ENCODE peak calls at places on chromosomes 5 and 9, in six cellular contexts. D is AG09319, I is anterior cingulate cortex, S is GOT3, B is Panc1, T is nucleus accumbens. V is an unnamed sample.

GRCh38 chr5:73496984-73497457 is 1.2 kb upstream of the BTF3 start:
- DNase-seq in I (no peak), S (no peak), B (peak; percentile 88), T (no peak), D (no peak), V (no peak)

GRCh38 chr9:84266087-84266561 is 74.4 kb downstream of the SLC28A3 start:
- DNase-seq in I (no peak), B (no peak), T (peak; percentile 22), D (no peak), S (no peak), V (no peak)

GRCh38 chr5:181187500-181188213 is 17.3 kb downstream of the TRIM7 start:
- DNase-seq in S (no peak), T (no peak), D (no peak), I (no peak), B (peak; percentile 95), V (no peak)

GRCh38 chr5:3317051-3317795 is 278.4 kb upstream of the IRX1 start:
- DNase-seq in D (no peak), S (no peak), B (no peak), T (no peak), I (no peak), V (no peak)

GRCh38 chr9:86636614-86637013 is 282.4 kb upstream of the TUT7 start:
- DNase-seq in I (no peak), S (no peak), B (no peak), D (no peak), T (no peak), V (no peak)

GRCh38 chr5:77990020-77990419 is 213.9 kb upstream of the TBCA start:
- DNase-seq in D (no peak), I (no peak), B (no peak), T (no peak), S (no peak), V (no peak)

GRCh38 chr9:34996905-34997279 is 7.3 kb downstream of the DNAJB5 start:
- DNase-seq in T (no peak), D (no peak), S (no peak), I (no peak), B (no peak), V (no peak)

GRCh38 chr9:92507496-92507895 is 25.2 kb upstream of the ASPN start:
- DNase-seq in I (no peak), D (no peak), T (no peak), S (no peak), B (no peak), V (no peak)

GRCh38 chr9:114382951-114383865 is 4.6 kb downstream of the AKNA start:
- DNase-seq in B (no peak), S (no peak), T (peak; percentile 36), D (no peak), I (no peak), V (no peak)

GRCh38 chr9:121634800-121635261 is 16.6 kb upstream of the DAB2IP start:
- DNase-seq in I (peak; percentile 16), D (no peak), B (no peak), T (peak; percentile 40), S (no peak), V (peak; percentile 9)

GRCh38 chr5:88727705-88728313 is 155.2 kb downstream of the MEF2C start:
- DNase-seq in B (no peak), T (no peak), S (no peak), D (peak; percentile 5), I (no peak), V (no peak)

GRCh38 chr9:17019398-17019797 is 115.4 kb upstream of the CNTLN start:
- DNase-seq in I (no peak), D (no peak), S (no peak), B (no peak), T (no peak), V (no peak)

GRCh38 chr5:101783241-101784095 is 512.6 kb downstream of the SLCO4C1 start:
- DNase-seq in S (no peak), T (no peak), D (no peak), I (no peak), B (no peak), V (no peak)

GRCh38 chr5:6194261-6194875 is 184.0 kb downstream of the MED10 start:
- DNase-seq in I (no peak), S (no peak), T (no peak), B (no peak), D (no peak), V (no peak)

GRCh38 chr5:39231705-39232525 is 12.6 kb upstream of the FYB1 start:
- DNase-seq in B (no peak), D (no peak), T (no peak), I (no peak), S (no peak), V (no peak)

GRCh38 chr9:83342731-83343130 is 195.5 kb downstream of the FRMD3 start:
- DNase-seq in I (no peak), T (no peak), D (no peak), S (no peak), B (no peak), V (no peak)

GRCh38 chr9:36781532-36781931 is 208.8 kb downstream of the MELK start:
- DNase-seq in D (no peak), B (no peak), T (no peak), S (no peak), I (no peak), V (no peak)

GRCh38 chr9:137316012-137316981 is 14.2 kb upstream of the NRARP start:
- DNase-seq in I (no peak), T (no peak), B (no peak), S (no peak), D (no peak), V (no peak)

GRCh38 chr5:1445313-1445894 is at the start of gene SLC6A3:
- DNase-seq in T (no peak), D (no peak), I (no peak), B (no peak), S (no peak), V (no peak)

GRCh38 chr5:54821445-54822330 is 163.7 kb downstream of the ESM1 start:
- DNase-seq in T (no peak), B (no peak), I (no peak), S (no peak), D (no peak), V (no peak)

GRCh38 chr5:149299451-149300054 is 27.9 kb downstream of the AFAP1L1 start:
- DNase-seq in B (no peak), S (no peak), D (no peak), I (no peak), T (no peak), V (no peak)

GRCh38 chr5:55821731-55822512 is 29.2 kb upstream of the IL31RA start:
- DNase-seq in T (no peak), B (no peak), S (no peak), D (no peak), I (no peak), V (no peak)

GRCh38 chr5:54547711-54548250 is 30.2 kb downstream of the SNX18 start:
- DNase-seq in S (no peak), B (no peak), T (no peak), D (peak; percentile 58), I (no peak), V (no peak)

GRCh38 chr5:41809128-41809527 is 61.1 kb downstream of the OXCT1 start:
- DNase-seq in T (no peak), I (no peak), S (no peak), B (no peak), D (no peak), V (no peak)

GRCh38 chr5:141506381-141507155 is 17.7 kb downstream of the PCDHGC5 start:
- DNase-seq in T (no peak), B (no peak), D (no peak), S (no peak), I (no peak), V (no peak)

GRCh38 chr5:33761139-33761538 is 130.7 kb downstream of the ADAMTS12 start:
- DNase-seq in S (no peak), B (no peak), T (no peak), I (no peak), D (no peak), V (no peak)

GRCh38 chr5:179486596-179487051 is 63.7 kb upstream of the RUFY1 start:
- DNase-seq in T (no peak), I (no peak), D (no peak), B (no peak), S (no peak), V (no peak)

GRCh38 chr5:5419291-5420210 is 2.9 kb upstream of the ICE1 start:
- DNase-seq in I (no peak), S (no peak), B (peak; percentile 65), T (no peak), D (no peak), V (no peak)

GRCh38 chr5:35038891-35039290 is 8.9 kb downstream of the AGXT2 start:
- DNase-seq in I (no peak), B (no peak), D (no peak), S (no peak), T (no peak), V (no peak)

GRCh38 chr5:175765858-175766257 is 105.5 kb upstream of the CPLX2 start:
- DNase-seq in D (no peak), S (no peak), I (no peak), T (no peak), B (no peak), V (no peak)

GRCh38 chr5:179344301-179345178 is 721 bp downstream of the ADAMTS2 start:
- DNase-seq in T (no peak), I (no peak), S (no peak), B (no peak), D (no peak), V (no peak)

GRCh38 chr9:101354765-101355708 is 29.8 kb downstream of the BAAT start:
- DNase-seq in D (no peak), S (no peak), I (no peak), B (no peak), T (no peak), V (no peak)

GRCh38 chr5:143770430-143770829 is 41.5 kb upstream of the HMHB1 start:
- DNase-seq in B (no peak), S (no peak), D (no peak), I (no peak), T (no peak), V (no peak)

GRCh38 chr5:181194489-181195248 is 10.3 kb downstream of the TRIM7 start:
- DNase-seq in T (no peak), I (no peak), S (no peak), B (no peak), D (no peak), V (no peak)

GRCh38 chr5:60639544-60639943 is 60.4 kb downstream of the DEPDC1B start:
- DNase-seq in T (no peak), S (no peak), D (no peak), I (no peak), B (no peak), V (no peak)

GRCh38 chr9:104740596-104740995 is 6.9 kb upstream of the NIPSNAP3A start:
- DNase-seq in S (no peak), B (no peak), I (no peak), D (no peak), T (no peak), V (no peak)

GRCh38 chr5:68911840-68912690 is 181.7 kb upstream of the SLC30A5 start:
- DNase-seq in S (no peak), I (no peak), T (no peak), D (no peak), B (no peak), V (no peak)